ENCODE peak calls at places on chromosomes 3 and 15, in five cellular contexts. V is heart left ventricle, E is cardiac muscle cell, G is AG09309, K is heart right ventricle. Z is an unnamed sample.

GRCh38 chr3:30456263-30456662 is 150.1 kb upstream of the TGFBR2 start:
- DNase-seq in E (no peak), G (no peak), K (no peak), V (no peak), Z (no peak)

GRCh38 chr15:91704343-91704742 is 149.2 kb upstream of the SLCO3A1 start:
- DNase-seq in E (no peak), K (no peak), G (no peak), V (no peak), Z (no peak)

GRCh38 chr3:125310623-125311076 is 64.5 kb downstream of the ZNF148 start:
- DNase-seq in G (no peak), E (no peak), K (no peak), V (no peak), Z (no peak)

GRCh38 chr3:103712320-103713008 is 1277.6 kb downstream of the ZPLD1 start:
- DNase-seq in K (no peak), G (no peak), E (no peak), V (no peak), Z (no peak)

GRCh38 chr3:112671930-112672715 is 31.2 kb upstream of the CCDC80 start:
- DNase-seq in G (peak; percentile 98), K (no peak), V (no peak), E (no peak), Z (peak; percentile 95)

GRCh38 chr3:176526942-176527341 is 670.3 kb downstream of the TBL1XR1 start:
- DNase-seq in K (no peak), V (no peak), E (no peak), G (no peak), Z (no peak)

GRCh38 chr3:13850161-13850945 is 29.5 kb downstream of the WNT7A start:
- DNase-seq in V (no peak), E (peak; percentile 23), G (no peak), K (no peak), Z (no peak)

GRCh38 chr3:17135696-17136095 is 250.9 kb downstream of the PLCL2 start:
- DNase-seq in E (no peak), K (no peak), G (no peak), V (no peak), Z (no peak)

GRCh38 chr3:58383476-58383875 is 50.2 kb downstream of the PDHB start:
- DNase-seq in E (no peak), V (no peak), K (no peak), G (no peak), Z (peak; percentile 90)

GRCh38 chr15:58433597-58434333 is 2.0 kb downstream of the LIPC start:
- DNase-seq in G (no peak), V (no peak), E (no peak), K (no peak), Z (peak; percentile 75)

GRCh38 chr3:42214064-42214463 is 51.9 kb downstream of the CCK start:
- DNase-seq in E (no peak), G (no peak), V (no peak), K (no peak), Z (no peak)

GRCh38 chr3:141231923-141232861 is 567 bp downstream of the PXYLP1 start:
- DNase-seq in V (peak; percentile 41), G (no peak), E (peak; percentile 58), K (peak; percentile 40), Z (no peak)

GRCh38 chr15:77026501-77027110 is 31.7 kb downstream of the PSTPIP1 start:
- DNase-seq in K (no peak), G (no peak), E (peak; percentile 44), V (peak; percentile 18), Z (no peak)

GRCh38 chr15:89395461-89395875 is 60.8 kb upstream of the POLG start:
- DNase-seq in V (no peak), G (no peak), K (no peak), E (no peak), Z (no peak)

GRCh38 chr15:60760646-60761504 is 281.9 kb upstream of the ICE2 start:
- DNase-seq in G (peak; percentile 4), E (no peak), V (no peak), K (no peak), Z (no peak)

GRCh38 chr15:42490246-42490742 is 647 bp downstream of the ZNF106 start:
- DNase-seq in E (no peak), K (no peak), G (no peak), V (no peak), Z (no peak)

GRCh38 chr3:182294256-182294655 is 499.0 kb upstream of the ATP11B start:
- DNase-seq in V (no peak), E (no peak), G (no peak), K (no peak), Z (peak; percentile 47)

GRCh38 chr15:84840741-84841429 is 23.7 kb downstream of the ALPK3 start:
- DNase-seq in E (peak; percentile 92), G (peak; percentile 49), K (peak; percentile 73), V (peak; percentile 92), Z (no peak)

GRCh38 chr3:13113346-13114335 is 40.4 kb upstream of the IQSEC1 start:
- DNase-seq in E (no peak), G (no peak), V (no peak), K (no peak), Z (no peak)

GRCh38 chr15:89340586-89340985 is 6.0 kb upstream of the POLG start:
- DNase-seq in K (no peak), V (no peak), E (no peak), G (no peak), Z (no peak)

GRCh38 chr15:92822216-92823144 is 77.6 kb upstream of the CHD2 start:
- DNase-seq in G (no peak), V (no peak), E (no peak), K (no peak), Z (no peak)

GRCh38 chr3:12040902-12041301 is 36.7 kb downstream of the SYN2 start:
- DNase-seq in E (no peak), G (no peak), K (no peak), V (no peak), Z (no peak)

GRCh38 chr3:13533823-13534435 is 15.0 kb upstream of the FBLN2 start:
- DNase-seq in V (no peak), G (no peak), E (no peak), K (no peak), Z (no peak)

GRCh38 chr15:74315626-74316025 is 51.8 kb downstream of the CYP11A1 start:
- DNase-seq in V (peak; percentile 40), K (no peak), G (no peak), E (no peak), Z (no peak)

GRCh38 chr3:153173758-153174516 is 11.9 kb downstream of the RAP2B start:
- DNase-seq in E (no peak), K (no peak), G (no peak), V (no peak), Z (no peak)

GRCh38 chr3:63960048-63960711 is 48.0 kb upstream of the SCAANT1 start:
- DNase-seq in G (no peak), E (no peak), V (no peak), K (no peak), Z (peak; percentile 68)

GRCh38 chr3:55879901-55880331 is 392.8 kb upstream of the WNT5A start:
- DNase-seq in E (no peak), G (no peak), V (no peak), K (no peak), Z (no peak)

GRCh38 chr3:153001428-153001827 is 160.6 kb upstream of the RAP2B start:
- DNase-seq in V (no peak), K (no peak), E (no peak), G (no peak), Z (no peak)

GRCh38 chr3:108447096-108447847 is 63.1 kb downstream of the MYH15 start:
- DNase-seq in E (no peak), G (no peak), K (no peak), V (no peak), Z (no peak)

DNA sequence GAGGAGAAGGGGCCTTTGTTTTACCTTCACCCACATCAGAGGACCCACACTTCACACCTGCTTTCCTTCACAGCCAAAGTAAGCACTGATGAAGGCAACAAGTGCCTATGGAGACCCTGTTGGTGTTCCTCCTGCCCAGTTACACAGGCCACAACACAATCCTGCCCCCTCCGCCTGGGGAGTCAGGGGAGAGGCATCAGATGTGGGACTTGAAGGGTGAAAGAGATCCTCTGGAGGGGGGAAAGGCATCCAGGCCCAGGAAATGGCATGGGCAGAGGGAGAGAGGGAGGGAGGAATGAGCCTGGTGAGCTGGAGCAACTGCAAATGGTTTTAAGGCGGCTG is 1.3 kb downstream of the CIB2 start:
- DNase-seq in G (no peak), V (no peak), K (no peak), E (no peak), Z (no peak)
- H3K4me3 ChIP-seq in G (no peak overlapping the region), V (no peak overlapping the region), K (no peak overlapping the region), E (no peak overlapping the region), Z (no peak overlapping the region)

DNA sequence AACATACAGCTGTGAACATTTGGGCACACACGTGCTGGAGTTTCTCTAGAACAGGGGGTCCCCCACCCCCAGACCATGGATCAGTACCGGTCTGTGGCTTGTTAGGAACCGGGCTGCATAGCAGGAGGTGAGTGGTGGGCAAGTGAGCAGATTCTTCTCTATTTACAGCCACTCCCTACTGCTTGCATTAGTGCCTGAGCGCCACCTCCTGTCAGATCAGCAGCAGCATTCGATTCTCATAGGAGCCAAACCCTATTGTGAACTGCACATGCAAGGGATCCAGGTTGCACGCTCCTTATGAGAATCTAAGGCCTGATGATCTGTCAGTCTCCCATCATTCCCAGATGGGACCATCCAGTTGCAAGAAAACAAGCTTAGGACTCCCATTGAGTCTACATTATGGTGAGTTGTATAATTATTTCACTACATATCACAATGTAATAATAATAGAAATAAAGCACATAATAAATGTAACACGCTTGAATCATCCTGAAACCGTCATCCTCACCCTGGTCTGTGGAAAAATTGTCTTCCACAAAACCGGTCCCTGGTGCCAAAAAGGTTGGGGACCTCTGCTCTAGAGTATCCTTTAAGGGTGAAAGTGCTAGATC is 25.8 kb downstream of the CHRM5 start:
- DNase-seq in G (no peak), E (peak; percentile 28), K (no peak), V (no peak), Z (no peak)
- TF ChIP-seq CTCF in G (peak; percentile 58), E (peak; percentile 55), K (peak; percentile 25), V (peak; percentile 27), Z (peak; percentile 59)

GRCh38 chr3:149717391-149718056 is 34.8 kb downstream of the COMMD2 start:
- DNase-seq in K (no peak), V (no peak), G (peak; percentile 53), E (peak; percentile 71), Z (peak; percentile 70)
- H3K4me3 ChIP-seq in K (no peak overlapping the region), V (peak overlapping the region; percentile 12), G (no peak overlapping the region), E (no peak overlapping the region), Z (no peak overlapping the region)

GRCh38 chr15:35743320-35743719 is 197.4 kb upstream of the DPH6 start:
- DNase-seq in G (no peak), V (no peak), E (no peak), K (no peak), Z (no peak)

GRCh38 chr15:35741881-35742280 is 195.9 kb upstream of the DPH6 start:
- DNase-seq in K (no peak), G (no peak), E (no peak), V (no peak), Z (no peak)

GRCh38 chr15:35738370-35738769 is 192.4 kb upstream of the DPH6 start:
- DNase-seq in K (no peak), G (no peak), V (no peak), E (no peak), Z (no peak)

GRCh38 chr15:35741395-35741794 is 195.4 kb upstream of the DPH6 start:
- DNase-seq in E (no peak), V (no peak), G (no peak), K (no peak), Z (no peak)

GRCh38 chr15:35740761-35741160 is 194.8 kb upstream of the DPH6 start:
- DNase-seq in E (no peak), V (no peak), G (peak; percentile 31), K (no peak), Z (no peak)
- TF ChIP-seq CTCF in E (no peak), V (no peak), G (no peak), K (no peak), Z (no peak)

Z was measured in astrocyte of the cerebellum.